ENCODE peak calls at places on chromosome 1, in six cellular contexts. One of them, this sample, is unnamed.

GRCh38 chr1:207025144-207025880 is 7.2 kb downstream of the C1orf116 start:
- DNase-seq in SK-N-SH: no peak
- DNase-seq in GM12878: no peak
- DNase-seq in HL-60: no peak
- DNase-seq in H1: no peak
- DNase-seq in K562: no peak
- DNase-seq in this sample: peak; percentile 89

GRCh38 chr1:215113776-215114153 is 31.2 kb downstream of the KCNK2 start:
- DNase-seq in SK-N-SH: no peak
- DNase-seq in H1: no peak
- DNase-seq in K562: no peak
- DNase-seq in HL-60: no peak
- DNase-seq in GM12878: no peak
- DNase-seq in this sample: no peak

GRCh38 chr1:187280051-187280450 is 451.3 kb downstream of the PLA2G4A start:
- DNase-seq in GM12878: no peak
- DNase-seq in HL-60: no peak
- DNase-seq in H1: no peak
- DNase-seq in K562: no peak
- DNase-seq in SK-N-SH: no peak
- DNase-seq in this sample: no peak

GRCh38 chr1:25099343-25099951 is 132.9 kb downstream of the SYF2 start:
- DNase-seq in GM12878: no peak
- DNase-seq in K562: no peak
- DNase-seq in HL-60: peak; percentile 94
- DNase-seq in H1: no peak
- DNase-seq in SK-N-SH: peak; percentile 80
- DNase-seq in this sample: peak; percentile 13

GRCh38 chr1:185152187-185152767 is 4.5 kb downstream of the TRMT1L start:
- DNase-seq in K562: peak; percentile 36
- DNase-seq in H1: no peak
- DNase-seq in GM12878: no peak
- DNase-seq in HL-60: no peak
- DNase-seq in SK-N-SH: no peak
- DNase-seq in this sample: no peak

GRCh38 chr1:214952648-214953047 is 129.9 kb upstream of the KCNK2 start:
- DNase-seq in GM12878: no peak
- DNase-seq in H1: peak; percentile 27
- DNase-seq in SK-N-SH: no peak
- DNase-seq in K562: peak; percentile 9
- DNase-seq in HL-60: no peak
- DNase-seq in this sample: no peak

GRCh38 chr1:225611537-225612223 is 41.2 kb downstream of the ENAH start:
- DNase-seq in K562: no peak
- DNase-seq in SK-N-SH: no peak
- DNase-seq in H1: no peak
- DNase-seq in GM12878: no peak
- DNase-seq in HL-60: no peak
- DNase-seq in this sample: no peak

GRCh38 chr1:219398815-219399396 is 214.0 kb downstream of the ZC3H11B start:
- DNase-seq in H1: no peak
- DNase-seq in SK-N-SH: no peak
- DNase-seq in GM12878: no peak
- DNase-seq in K562: no peak
- DNase-seq in HL-60: no peak
- DNase-seq in this sample: no peak

GRCh38 chr1:181453541-181454201 is 29.6 kb upstream of the CACNA1E start:
- DNase-seq in H1: no peak
- DNase-seq in SK-N-SH: no peak
- DNase-seq in K562: no peak
- DNase-seq in HL-60: no peak
- DNase-seq in GM12878: no peak
- DNase-seq in this sample: no peak

GRCh38 chr1:37553598-37553926 is 531 bp downstream of the SNIP1 start:
- DNase-seq in HL-60: no peak
- DNase-seq in GM12878: no peak
- DNase-seq in SK-N-SH: no peak
- DNase-seq in K562: peak; percentile 25
- DNase-seq in H1: no peak
- DNase-seq in this sample: no peak

GRCh38 chr1:178688244-178688643 is 36.8 kb upstream of the RALGPS2 start:
- DNase-seq in K562: no peak
- DNase-seq in SK-N-SH: no peak
- DNase-seq in GM12878: no peak
- DNase-seq in H1: no peak
- DNase-seq in HL-60: no peak
- DNase-seq in this sample: no peak

GRCh38 chr1:198699167-198700015 is 60.6 kb downstream of the PTPRC start:
- DNase-seq in K562: peak; percentile 46
- DNase-seq in SK-N-SH: no peak
- DNase-seq in H1: no peak
- DNase-seq in GM12878: no peak
- DNase-seq in HL-60: no peak
- DNase-seq in this sample: peak; percentile 30

GRCh38 chr1:167713330-167714081 is 8.3 kb upstream of the MPZL1 start:
- DNase-seq in H1: no peak
- DNase-seq in SK-N-SH: peak; percentile 51
- DNase-seq in K562: peak; percentile 32
- DNase-seq in HL-60: no peak
- DNase-seq in GM12878: no peak
- DNase-seq in this sample: no peak

GRCh38 chr1:70319750-70320149 is 34.8 kb downstream of the ANKRD13C start:
- DNase-seq in SK-N-SH: no peak
- DNase-seq in K562: no peak
- DNase-seq in HL-60: no peak
- DNase-seq in GM12878: no peak
- DNase-seq in H1: no peak
- DNase-seq in this sample: peak; percentile 2

GRCh38 chr1:243713470-243714186 is 136.4 kb downstream of the AKT3 start:
- DNase-seq in HL-60: no peak
- DNase-seq in SK-N-SH: peak; percentile 36
- DNase-seq in GM12878: no peak
- DNase-seq in H1: no peak
- DNase-seq in K562: no peak
- DNase-seq in this sample: no peak

GRCh38 chr1:53617382-53618217 is 121.4 kb downstream of the GLIS1 start:
- DNase-seq in HL-60: no peak
- DNase-seq in K562: no peak
- DNase-seq in H1: no peak
- DNase-seq in SK-N-SH: no peak
- DNase-seq in GM12878: no peak
- DNase-seq in this sample: no peak

GRCh38 chr1:55735110-55735509 is 519.9 kb upstream of the USP24 start:
- DNase-seq in K562: no peak
- DNase-seq in HL-60: no peak
- DNase-seq in GM12878: no peak
- DNase-seq in SK-N-SH: no peak
- DNase-seq in H1: no peak
- DNase-seq in this sample: no peak

GRCh38 chr1:54795841-54796468 is 5.2 kb downstream of the TTC22 start:
- DNase-seq in GM12878: no peak
- DNase-seq in HL-60: no peak
- DNase-seq in H1: no peak
- DNase-seq in SK-N-SH: no peak
- DNase-seq in K562: no peak
- DNase-seq in this sample: no peak

GRCh38 chr1:156841289-156841855 is 17.5 kb downstream of the INSRR start:
- DNase-seq in K562: no peak
- DNase-seq in HL-60: no peak
- DNase-seq in SK-N-SH: no peak
- DNase-seq in GM12878: no peak
- DNase-seq in H1: no peak
- DNase-seq in this sample: no peak

GRCh38 chr1:37156646-37157045 is 122.3 kb upstream of the GRIK3 start:
- DNase-seq in K562: no peak
- DNase-seq in H1: no peak
- DNase-seq in SK-N-SH: no peak
- DNase-seq in GM12878: no peak
- DNase-seq in HL-60: no peak
- DNase-seq in this sample: no peak

GRCh38 chr1:74237035-74237434 is 1.8 kb downstream of the TNNI3K start:
- DNase-seq in K562: no peak
- DNase-seq in GM12878: no peak
- DNase-seq in SK-N-SH: no peak
- DNase-seq in HL-60: no peak
- DNase-seq in H1: no peak
- DNase-seq in this sample: no peak
- TF ChIP-seq GABPA in K562: no peak
- TF ChIP-seq GABPA in GM12878: no peak
- TF ChIP-seq GABPA in SK-N-SH: no peak
- TF ChIP-seq GABPA in HL-60: no peak
- TF ChIP-seq GABPA in H1: no peak
- TF ChIP-seq GABPA in this sample: no peak

GRCh38 chr1:23524716-23525401 is 6.2 kb downstream of the E2F2 start:
- DNase-seq in GM12878: no peak
- DNase-seq in HL-60: no peak
- DNase-seq in H1: no peak
- DNase-seq in SK-N-SH: peak; percentile 49
- DNase-seq in K562: no peak
- DNase-seq in this sample: no peak

GRCh38 chr1:23522244-23523013 is 8.6 kb downstream of the E2F2 start:
- DNase-seq in SK-N-SH: no peak
- DNase-seq in GM12878: no peak
- DNase-seq in K562: no peak
- DNase-seq in H1: no peak
- DNase-seq in HL-60: no peak
- DNase-seq in this sample: no peak

GRCh38 chr1:23524163-23524562 is 6.9 kb downstream of the E2F2 start:
- DNase-seq in HL-60: no peak
- DNase-seq in K562: no peak
- DNase-seq in H1: no peak
- DNase-seq in GM12878: no peak
- DNase-seq in SK-N-SH: no peak
- DNase-seq in this sample: no peak

GRCh38 chr1:23517581-23517980 is 13.5 kb downstream of the E2F2 start:
- DNase-seq in H1: no peak
- DNase-seq in HL-60: no peak
- DNase-seq in K562: no peak
- DNase-seq in GM12878: no peak
- DNase-seq in SK-N-SH: no peak
- DNase-seq in this sample: no peak

DNA sequence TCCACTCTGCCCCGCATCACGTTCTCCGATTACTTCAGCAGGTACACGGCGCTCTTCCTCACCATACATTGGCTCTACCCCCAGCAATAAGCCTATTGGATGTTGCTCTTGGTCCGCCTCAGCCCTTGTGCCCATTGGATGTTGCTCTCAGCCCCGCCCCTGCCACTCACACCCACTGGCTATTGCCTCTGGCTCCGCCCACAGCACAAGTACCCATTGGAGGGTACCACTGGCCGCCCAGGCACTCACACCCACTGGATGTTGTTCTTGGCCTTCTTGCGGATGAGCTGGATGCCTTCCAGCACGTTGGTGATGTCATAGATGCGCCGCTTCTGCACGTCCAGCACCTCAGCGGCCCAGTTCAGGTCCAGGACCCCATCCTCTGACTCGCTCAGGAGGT is 9.4 kb downstream of the E2F2 start:
- DNase-seq in H1: no peak
- DNase-seq in HL-60: no peak
- DNase-seq in SK-N-SH: peak; percentile 64
- DNase-seq in K562: peak; percentile 43
- DNase-seq in GM12878: no peak
- DNase-seq in this sample: no peak
- TF ChIP-seq GABPA in H1: no peak
- TF ChIP-seq GABPA in HL-60: no peak
- TF ChIP-seq GABPA in SK-N-SH: no peak
- TF ChIP-seq GABPA in K562: no peak
- TF ChIP-seq GABPA in GM12878: no peak
- TF ChIP-seq GABPA in this sample: no peak

GRCh38 chr1:230066466-230067404 is at the start of gene GALNT2:
- DNase-seq in HL-60: peak; percentile 83
- DNase-seq in H1: peak; percentile 61
- DNase-seq in GM12878: peak; percentile 48
- DNase-seq in SK-N-SH: peak; percentile 98
- DNase-seq in K562: peak; percentile 97
- DNase-seq in this sample: peak; percentile 80
- TF ChIP-seq GABPA in HL-60: no peak
- TF ChIP-seq GABPA in H1: no peak
- TF ChIP-seq GABPA in GM12878: no peak
- TF ChIP-seq GABPA in SK-N-SH: peak; percentile 51
- TF ChIP-seq GABPA in K562: peak; percentile 83
- TF ChIP-seq GABPA in this sample: peak; percentile 43

GRCh38 chr1:208520700-208521099 is 276.5 kb upstream of the PLXNA2 start:
- DNase-seq in GM12878: no peak
- DNase-seq in HL-60: no peak
- DNase-seq in SK-N-SH: no peak
- DNase-seq in K562: no peak
- DNase-seq in H1: no peak
- DNase-seq in this sample: no peak
- TF ChIP-seq GABPA in GM12878: no peak
- TF ChIP-seq GABPA in HL-60: no peak
- TF ChIP-seq GABPA in SK-N-SH: no peak
- TF ChIP-seq GABPA in K562: no peak
- TF ChIP-seq GABPA in H1: no peak
- TF ChIP-seq GABPA in this sample: no peak

DNA sequence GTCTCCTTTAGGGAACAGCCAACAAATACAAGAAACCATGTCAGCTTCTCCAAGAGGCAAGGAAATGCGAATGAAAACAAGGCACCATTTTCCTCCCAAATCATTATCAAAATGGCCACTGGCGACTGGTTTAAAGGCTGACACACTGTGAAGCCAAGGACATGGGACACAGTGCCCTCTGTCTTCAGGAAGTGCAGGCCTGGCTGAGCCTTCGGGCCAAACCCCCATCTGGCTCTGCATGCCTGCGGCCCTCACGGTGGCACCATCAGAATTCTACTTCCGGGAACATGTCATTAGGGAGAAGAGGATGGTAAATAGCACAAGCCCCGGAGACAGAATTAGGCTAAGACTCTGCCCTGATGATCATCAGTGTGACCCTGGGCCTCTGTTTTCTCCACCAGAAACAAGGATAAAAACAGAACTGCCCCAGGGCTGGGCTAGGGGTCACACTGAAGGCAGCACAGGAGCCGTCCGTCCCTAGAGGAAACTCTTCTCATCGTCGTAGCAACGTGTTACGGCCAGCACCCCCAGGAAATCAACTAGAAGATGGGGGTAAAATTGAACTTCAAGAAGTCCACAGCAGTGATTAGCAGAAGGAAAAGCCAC is 103.5 kb downstream of the NPHP4 start:
- DNase-seq in K562: peak; percentile 23
- DNase-seq in H1: no peak
- DNase-seq in HL-60: no peak
- DNase-seq in GM12878: no peak
- DNase-seq in SK-N-SH: peak; percentile 66
- DNase-seq in this sample: peak; percentile 4
- TF ChIP-seq GABPA in K562: no peak
- TF ChIP-seq GABPA in H1: no peak
- TF ChIP-seq GABPA in HL-60: no peak
- TF ChIP-seq GABPA in GM12878: no peak
- TF ChIP-seq GABPA in SK-N-SH: no peak
- TF ChIP-seq GABPA in this sample: no peak

This sample was measured in HepG2.